ENCODE peak calls at places on chromosome 21, in four cellular contexts. Y is DND-41, U is K562, G is OCI-LY7. Z is an unnamed sample.

GRCh38 chr21:34992736-34993135 is 56.4 kb downstream of the RUNX1 start:
- DNase-seq in U (no peak), Y (no peak), G (no peak), Z (no peak)

GRCh38 chr21:44773291-44773932 is 28.2 kb downstream of the UBE2G2 start:
- DNase-seq in Y (no peak), G (no peak), U (no peak), Z (no peak)

GRCh38 chr21:34743285-34743684 is 74.5 kb downstream of the CLIC6 start:
- DNase-seq in Y (no peak), U (no peak), G (no peak), Z (no peak)

GRCh38 chr21:34526618-34527290 is 14.7 kb upstream of the KCNE1 start:
- DNase-seq in U (no peak), G (no peak), Y (no peak), Z (no peak)

GRCh38 chr21:32641715-32642698 is 29.8 kb upstream of the CFAP298 start:
- DNase-seq in G (no peak), Y (no peak), U (no peak), Z (no peak)

GRCh38 chr21:44618909-44619308 is 7.0 kb downstream of the KRTAP10-8 start:
- DNase-seq in Y (no peak), G (peak), U (no peak), Z (no peak)

GRCh38 chr21:17436626-17437111 is 76.2 kb upstream of the CXADR start:
- DNase-seq in U (no peak), G (no peak), Y (no peak), Z (no peak)

GRCh38 chr21:37793660-37794059 is 122.6 kb downstream of the KCNJ6 start:
- DNase-seq in U (no peak), G (no peak), Y (no peak), Z (no peak)

GRCh38 chr21:21559285-21560045 is 561.3 kb downstream of the NCAM2 start:
- DNase-seq in G (no peak), U (no peak), Y (no peak), Z (no peak)

GRCh38 chr21:46538851-46539666 is 65.8 kb downstream of the S100B start:
- DNase-seq in Y (no peak), U (no peak), G (no peak), Z (no peak)

GRCh38 chr21:32826317-32827167 is 55.0 kb upstream of the PAXBP1 start:
- DNase-seq in Y (peak), G (peak), U (peak), Z (no peak)

GRCh38 chr21:37257526-37257966 is 9.6 kb downstream of the VPS26C start:
- DNase-seq in G (no peak), Y (peak), U (no peak), Z (no peak)

GRCh38 chr21:38343691-38344090 is 86.9 kb downstream of the KCNJ15 start:
- DNase-seq in U (no peak), G (no peak), Y (no peak), Z (no peak)

GRCh38 chr21:46118305-46118870 is 20.5 kb downstream of the COL6A2 start:
- DNase-seq in Y (no peak), U (no peak), G (no peak), Z (peak)

GRCh38 chr21:37593015-37593414 is 226.4 kb downstream of the DYRK1A start:
- DNase-seq in Y (no peak), G (peak), U (no peak), Z (peak)

GRCh38 chr21:45439171-45439872 is 34.4 kb downstream of the COL18A1 start:
- DNase-seq in G (peak), Y (peak), U (peak), Z (peak)

GRCh38 chr21:8991088-8991907 is 1530.1 kb upstream of the TPTE start:
- DNase-seq in G (no peak), Y (no peak), U (peak), Z (no peak)

GRCh38 chr21:25313891-25314646 is 293.2 kb downstream of the MRPL39 start:
- DNase-seq in U (no peak), Y (no peak), G (no peak), Z (no peak)
- H3K4me2 ChIP-seq in U (no peak), Y (no peak), G (no peak), Z (no peak)

GRCh38 chr21:28699591-28700259 is 293.0 kb downstream of the LTN1 start:
- DNase-seq in Y (no peak), G (no peak), U (no peak), Z (no peak)
- H3K4me2 ChIP-seq in Y (no peak), G (no peak), U (no peak), Z (no peak)

GRCh38 chr21:31255036-31255435 is 89.0 kb downstream of the TIAM1 start:
- DNase-seq in U (no peak), G (no peak), Y (no peak), Z (no peak)

GRCh38 chr21:31260790-31261189 is 83.3 kb downstream of the TIAM1 start:
- DNase-seq in Y (no peak), U (no peak), G (no peak), Z (no peak)

GRCh38 chr21:31257265-31257664 is 86.8 kb downstream of the TIAM1 start:
- DNase-seq in G (no peak), U (no peak), Y (no peak), Z (no peak)

GRCh38 chr21:31255846-31256395 is 88.1 kb downstream of the TIAM1 start:
- DNase-seq in G (no peak), Y (no peak), U (no peak), Z (no peak)

GRCh38 chr21:31258073-31258472 is 86.0 kb downstream of the TIAM1 start:
- DNase-seq in U (no peak), G (no peak), Y (no peak), Z (no peak)
- H3K4me2 ChIP-seq in U (no peak), G (no peak), Y (no peak), Z (no peak)

DNA sequence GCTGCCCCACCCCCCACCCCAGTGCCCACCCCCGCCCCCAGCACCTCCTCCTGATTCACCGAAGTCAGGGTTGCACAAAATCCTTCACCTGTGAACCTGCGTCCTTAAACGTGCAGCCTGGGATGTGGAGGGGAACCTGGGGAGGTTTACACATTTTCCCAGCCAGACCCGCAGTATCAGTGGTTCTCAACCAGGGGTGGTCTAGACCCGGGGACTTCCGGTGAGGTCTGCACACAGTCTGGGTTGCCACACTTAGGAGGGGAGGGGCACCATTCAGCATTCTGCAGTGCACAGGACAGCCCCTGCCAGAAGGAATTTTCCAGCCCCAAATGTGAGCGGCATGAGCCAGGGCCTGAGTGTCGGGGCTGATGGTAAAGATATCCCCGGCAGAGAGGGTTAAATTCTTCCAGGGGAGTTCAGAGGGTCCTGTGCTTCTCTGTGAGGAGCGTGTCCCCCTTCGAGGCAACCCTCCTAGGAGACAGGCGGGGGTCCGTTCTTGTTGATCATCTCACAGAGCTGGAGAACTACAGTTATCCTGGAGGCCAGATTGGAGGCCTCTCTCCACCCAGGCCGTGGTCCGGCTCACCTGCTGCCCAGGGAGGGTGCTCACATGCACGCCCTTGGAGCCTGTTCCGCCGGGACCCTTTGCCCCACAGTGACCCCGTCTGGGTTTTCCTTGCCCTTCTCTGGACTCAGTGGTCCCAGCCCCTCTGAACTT is 113.6 kb downstream of the SIK1 start:
- DNase-seq in Y (no peak), U (no peak), G (peak), Z (no peak)
- H3K4me2 ChIP-seq in Y (no peak), U (no peak), G (peak), Z (no peak)

DNA sequence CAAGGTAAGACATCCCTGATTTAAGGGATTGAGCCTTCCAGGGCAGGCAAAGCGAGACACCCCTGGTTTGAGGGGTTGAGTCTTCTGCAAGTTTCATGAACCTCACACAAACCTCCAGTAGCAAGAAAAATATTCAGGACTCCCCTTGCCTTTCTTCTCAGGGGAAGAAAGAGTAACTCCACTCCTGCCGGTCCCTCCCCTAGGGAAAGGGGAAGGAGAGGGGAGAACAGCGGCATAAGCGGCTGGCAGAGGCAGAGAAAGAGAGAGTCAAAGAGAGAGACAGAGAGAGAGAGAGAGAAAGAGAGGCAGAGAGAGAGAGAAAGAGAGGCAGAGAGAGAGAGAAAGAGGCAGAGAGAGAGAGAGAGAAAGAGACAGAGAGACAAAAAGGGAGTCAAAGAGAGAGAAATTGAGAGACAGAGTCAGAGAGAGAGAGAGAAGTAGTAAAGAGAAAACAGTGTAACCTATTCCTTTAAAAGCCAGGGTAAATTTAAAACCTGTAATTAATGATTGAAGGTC is 29.5 kb upstream of the CBR3 start:
- DNase-seq in U (no peak), G (no peak), Y (no peak), Z (no peak)
- H3K4me2 ChIP-seq in U (no peak), G (no peak), Y (no peak), Z (peak)

DNA sequence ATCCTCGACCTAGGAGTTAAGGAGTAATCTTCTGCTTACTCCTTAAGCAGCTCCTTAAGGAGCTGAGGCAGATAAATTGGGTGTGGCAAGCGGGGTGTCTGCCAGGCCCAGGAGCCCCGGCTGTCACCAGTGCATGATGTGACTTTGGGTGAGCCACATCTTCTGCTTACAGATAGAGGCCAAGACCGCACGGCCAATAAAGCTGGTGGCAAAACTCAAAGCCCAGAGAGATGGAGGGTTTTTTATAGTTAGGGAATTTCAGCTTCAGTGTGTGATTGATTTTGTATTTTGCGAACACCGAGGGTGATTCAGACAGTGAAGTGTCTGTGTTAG is 9.8 kb downstream of the MX2 start:
- DNase-seq in Y (no peak), U (no peak), G (no peak), Z (no peak)
- H3K4me2 ChIP-seq in Y (peak), U (no peak), G (peak), Z (no peak)

DNA sequence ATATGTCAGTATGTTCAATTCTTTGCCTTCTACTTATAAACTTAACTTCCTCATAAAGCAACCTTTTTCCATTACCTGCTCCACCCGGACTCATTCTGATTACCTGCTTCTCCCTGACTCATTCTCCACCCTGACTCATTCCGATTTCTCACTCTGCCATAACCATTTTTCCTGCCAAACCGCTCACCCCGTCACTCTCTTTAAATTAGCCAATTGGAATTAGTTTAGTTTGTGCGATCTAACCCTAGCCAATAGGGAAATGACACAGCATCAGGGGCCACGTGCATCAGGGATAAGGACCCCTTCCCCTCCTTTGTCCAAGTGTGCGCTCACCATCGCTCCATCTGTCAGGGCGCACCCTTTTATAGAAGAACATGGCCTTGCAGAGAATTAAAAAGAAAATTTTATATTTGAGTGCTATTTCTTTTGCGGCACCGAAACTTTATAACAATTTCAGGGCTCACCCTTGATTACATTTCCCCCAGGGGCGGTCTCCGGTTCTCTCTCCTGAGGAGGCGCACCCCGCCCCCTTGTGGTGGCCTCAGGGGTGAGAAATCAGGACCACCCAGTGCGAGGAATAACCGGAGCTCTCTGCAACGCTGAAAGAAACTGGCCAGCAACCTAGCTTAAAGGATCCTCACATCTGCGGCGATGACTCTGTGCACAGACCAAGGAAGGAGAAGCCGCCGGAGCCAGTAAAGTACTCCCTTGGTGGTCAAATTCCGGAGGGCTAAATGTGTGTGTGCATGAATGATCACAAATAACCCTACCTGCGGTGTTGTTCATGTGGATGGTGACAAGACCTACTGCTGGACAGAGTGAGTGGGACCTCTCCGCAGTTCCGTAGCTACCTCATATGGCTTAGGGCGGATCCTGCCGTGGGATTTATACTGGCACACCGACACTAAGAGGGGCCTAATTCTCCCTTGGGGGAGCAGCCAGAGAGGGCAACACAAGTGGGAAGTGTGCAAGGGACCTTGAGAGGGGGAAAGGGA is 30.3 kb upstream of the CBR3 start:
- DNase-seq in G (no peak), U (peak), Y (peak), Z (peak)
- H3K4me2 ChIP-seq in G (no peak), U (no peak), Y (no peak), Z (peak)

GRCh38 chr21:14699433-14700410 is 153.6 kb upstream of the SAMSN1 start:
- DNase-seq in U (no peak), Y (no peak), G (no peak), Z (no peak)
- H3K4me2 ChIP-seq in U (no peak), Y (no peak), G (no peak), Z (no peak)

DNA sequence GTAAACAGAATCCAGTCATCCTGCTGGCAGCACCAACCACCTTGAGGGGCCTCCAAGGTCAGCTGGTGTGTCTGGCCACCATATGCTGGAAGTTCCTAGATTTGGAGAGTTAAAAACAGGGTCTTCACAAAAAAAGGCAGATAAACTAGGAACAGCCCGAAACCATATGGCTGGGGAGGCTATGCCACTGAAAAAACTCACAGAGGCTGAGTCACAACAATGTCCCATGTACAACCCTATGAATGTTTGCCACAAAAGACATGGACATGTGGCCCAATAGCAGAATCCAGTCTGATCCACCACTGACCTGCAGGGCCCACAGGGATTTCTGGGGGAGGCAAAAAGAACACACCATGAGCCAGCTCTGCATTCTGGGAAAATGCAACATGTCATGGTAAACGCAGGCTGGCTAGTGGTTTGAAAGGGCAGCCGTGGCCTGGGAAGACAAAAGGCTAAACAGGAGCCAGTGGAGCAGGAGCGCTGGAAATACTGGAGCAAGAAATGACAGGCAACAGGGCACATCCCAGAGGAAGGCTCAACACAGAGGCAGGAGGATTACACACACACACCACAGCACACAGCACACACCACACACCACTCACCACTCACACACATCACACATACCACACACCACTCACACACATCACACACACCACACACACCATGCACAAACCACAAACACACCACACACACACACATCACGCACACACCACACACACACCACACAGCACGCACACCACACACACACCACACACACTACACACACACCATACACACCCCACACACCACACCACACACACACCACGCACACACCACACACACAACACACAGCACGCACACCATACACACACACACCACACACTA is 55.4 kb downstream of the HSF2BP start:
- DNase-seq in U (no peak), G (no peak), Y (no peak), Z (no peak)
- H3K4me2 ChIP-seq in U (no peak), G (no peak), Y (no peak), Z (no peak)

Z was measured in H1.